ENCODE peak calls at places on chromosomes 16 and 17, in six cellular contexts. E is activated CD4-positive, alpha-beta T cell treated with anti-CD3 and anti-CD28 coated beads, Interleukin-2, amount 10 ng/mL, durations not matched to agents 7 days and 5 days; G is T-helper 1 cell; L is right lobe of liver; S is Ammon's horn; K is mesothelial cell of epicardium. W is an unnamed sample.

GRCh38 chr16:3092501-3092991 is 6.5 kb downstream of the ZSCAN10 start:
- DNase-seq in E (no peak), G (no peak), L (no peak), S (no peak), K (no peak), W (no peak)

GRCh38 chr17:42675984-42676423 is 790 bp downstream of the PLEKHH3 start:
- DNase-seq in E (no peak), G (no peak), L (peak), S (no peak), K (no peak), W (no peak)

GRCh38 chr16:4032768-4033167 is 83.5 kb downstream of the ADCY9 start:
- DNase-seq in E (peak), G (no peak), L (no peak), S (peak), K (no peak), W (no peak)

GRCh38 chr16:57167951-57168350 is 17.9 kb downstream of the PSME3IP1 start:
- DNase-seq in E (peak), G (peak), L (no peak), S (peak), K (no peak), W (no peak)

GRCh38 chr16:63938661-63939060 is 1183.2 kb downstream of the CDH11 start:
- DNase-seq in E (no peak), G (no peak), L (no peak), S (no peak), K (no peak), W (no peak)

GRCh38 chr17:66906321-66907278 is 57.9 kb upstream of the CACNG4 start:
- DNase-seq in E (peak), G (peak), L (peak), S (peak), K (peak), W (peak)

GRCh38 chr17:46061435-46061834 is 62.4 kb downstream of the STH start:
- DNase-seq in E (no peak), G (no peak), L (no peak), S (no peak), K (no peak), W (no peak)

GRCh38 chr17:75604034-75604695 is 16.6 kb downstream of the MYO15B start:
- DNase-seq in E (no peak), G (no peak), L (no peak), S (no peak), K (no peak), W (no peak)

GRCh38 chr17:10226930-10227695 is 28.7 kb upstream of the GAS7 start:
- DNase-seq in E (peak), G (peak), L (peak), S (peak), K (peak), W (peak)

GRCh38 chr17:78759203-78759968 is 22.7 kb downstream of the CYTH1 start:
- DNase-seq in E (peak), G (peak), L (peak), S (no peak), K (no peak), W (no peak)

GRCh38 chr16:11791144-11791828 is 5.8 kb downstream of the ZC3H7A start:
- DNase-seq in E (no peak), G (no peak), L (no peak), S (no peak), K (no peak), W (no peak)

GRCh38 chr17:56994009-56994792 is 16.3 kb downstream of the SCPEP1 start:
- DNase-seq in E (no peak), G (no peak), L (no peak), S (no peak), K (no peak), W (no peak)